ENCODE peak calls at places on chromosomes 11 and 22, in nine cellular contexts. K is type B pancreatic cell; B is activated CD4-positive, CD25-positive, alpha-beta regulatory T cell; X is cardiac muscle cell; J is naive thymus-derived CD4-positive, alpha-beta T cell; N is DND-41; A is fibroblast of lung; I is Calu3; D is SW480. U is an unnamed sample.

GRCh38 chr11:27201454-27202302 is 161.1 kb downstream of the BBOX1 start:
- DNase-seq in J (no peak), N (no peak), D (peak; percentile 92), I (peak; percentile 88), K (no peak), X (peak; percentile 91), B (no peak), A (peak; percentile 88), U (peak; percentile 80)

GRCh38 chr11:16833026-16833425 is 94.6 kb downstream of the C11orf58 start:
- DNase-seq in N (no peak), J (no peak), A (no peak), I (no peak), B (no peak), X (no peak), K (no peak), D (no peak), U (no peak)

GRCh38 chr22:19770349-19771220 is 10.0 kb downstream of the TBX1 start:
- DNase-seq in N (no peak), J (no peak), X (no peak), K (no peak), I (no peak), B (no peak), A (no peak), D (peak; percentile 85), U (no peak)

GRCh38 chr11:17798716-17799115 is 64.1 kb downstream of the KCNC1 start:
- DNase-seq in K (no peak), B (no peak), X (no peak), N (no peak), I (no peak), A (no peak), D (no peak), J (no peak), U (no peak)

GRCh38 chr11:21323617-21324016 is 654.2 kb downstream of the NELL1 start:
- DNase-seq in J (no peak), A (no peak), N (no peak), B (no peak), K (no peak), D (no peak), X (no peak), I (no peak), U (no peak)

GRCh38 chr22:34055525-34056200 is 135.4 kb upstream of the LARGE1 start:
- DNase-seq in D (peak; percentile 65), X (peak; percentile 49), K (no peak), A (no peak), I (no peak), B (no peak), J (no peak), N (no peak), U (peak; percentile 5)

GRCh38 chr11:113553905-113554304 is 78.7 kb upstream of the DRD2 start:
- DNase-seq in N (no peak), A (peak; percentile 18), D (no peak), B (no peak), K (no peak), I (no peak), J (no peak), X (peak; percentile 26), U (no peak)

GRCh38 chr22:30542811-30543188 is 3.7 kb downstream of the SEC14L6 start:
- DNase-seq in A (no peak), B (no peak), X (no peak), N (no peak), J (no peak), D (no peak), I (no peak), K (no peak), U (no peak)

GRCh38 chr22:37163618-37164534 is 14.2 kb upstream of the IL2RB start:
- DNase-seq in K (no peak), A (no peak), I (no peak), D (no peak), J (no peak), B (no peak), N (no peak), X (no peak), U (no peak)

GRCh38 chr11:68302256-68303054 is 9.9 kb upstream of the LRP5 start:
- DNase-seq in X (no peak), J (no peak), A (peak; percentile 47), B (no peak), K (no peak), I (peak; percentile 59), N (peak; percentile 33), D (peak; percentile 98), U (peak; percentile 68)

GRCh38 chr11:78684377-78684776 is 109.7 kb upstream of the NARS2 start:
- DNase-seq in J (no peak), D (no peak), N (no peak), X (peak; percentile 32), B (no peak), I (no peak), K (no peak), A (no peak), U (peak; percentile 15)

GRCh38 chr11:127859941-127860354 is 727.4 kb downstream of the ETS1 start:
- DNase-seq in N (no peak), I (no peak), J (no peak), B (no peak), K (no peak), D (no peak), A (peak; percentile 22), X (no peak), U (no peak)

GRCh38 chr11:76856111-76856510 is 4.6 kb upstream of the ACER3 start:
- DNase-seq in X (no peak), J (no peak), N (no peak), I (no peak), B (no peak), D (no peak), A (no peak), K (no peak), U (peak; percentile 33)

GRCh38 chr11:14643697-14644395 is at the start of gene PDE3B:
- DNase-seq in A (peak; percentile 55), B (peak; percentile 50), X (peak; percentile 91), I (peak; percentile 85), K (peak; percentile 82), N (peak; percentile 74), D (peak; percentile 83), J (peak; percentile 70), U (peak; percentile 61)

GRCh38 chr11:12599408-12600143 is 74.6 kb upstream of the TEAD1 start:
- DNase-seq in I (peak; percentile 78), K (no peak), D (peak; percentile 5), B (no peak), N (peak; percentile 36), J (peak; percentile 9), X (peak; percentile 55), A (no peak), U (peak; percentile 12)

GRCh38 chr22:44133901-44134511 is 46.7 kb upstream of the PARVG start:
- DNase-seq in X (no peak), K (no peak), J (no peak), N (no peak), I (no peak), B (no peak), A (peak; percentile 96), D (no peak), U (peak; percentile 75)

GRCh38 chr11:859394-860131 is 16.9 kb downstream of the TSPAN4 start:
- DNase-seq in X (peak; percentile 61), D (peak; percentile 64), B (no peak), I (peak; percentile 91), K (no peak), A (peak; percentile 80), N (peak; percentile 50), J (no peak), U (peak; percentile 68)

GRCh38 chr11:118076754-118077281 is at the start of gene TMPRSS4:
- DNase-seq in D (peak; percentile 80), K (no peak), N (no peak), I (peak; percentile 73), X (no peak), A (no peak), J (no peak), B (no peak), U (no peak)

GRCh38 chr22:27576815-27577564 is 224.6 kb downstream of the MN1 start:
- DNase-seq in X (no peak), I (no peak), A (peak; percentile 82), K (no peak), B (no peak), N (no peak), J (no peak), D (no peak), U (peak; percentile 75)

U was measured in mesenchymal stem cell.